ENCODE peak calls at places on chromosomes 11 and 22, in eight cellular contexts. Q is kidney, R is sigmoid colon, O is left ventricle myocardium inferior, U is cardiac muscle cell, A is MM.1S, X is pancreas, I is thoracic aorta. F is an unnamed sample.

GRCh38 chr11:90288207-90288821 is 65.5 kb upstream of the CHORDC1 start:
- DNase-seq in Q (no peak), O (no peak), X (no peak), R (no peak), U (peak), A (peak), I (no peak), F (no peak)

GRCh38 chr11:1483445-1483961 is 3.1 kb downstream of the MOB2 start:
- DNase-seq in U (no peak), R (peak), Q (peak), X (no peak), A (no peak), O (peak), I (no peak), F (no peak)

GRCh38 chr22:29032584-29032983 is 29.0 kb downstream of the C22orf31 start:
- DNase-seq in Q (no peak), I (no peak), A (no peak), U (no peak), R (no peak), O (no peak), X (peak), F (no peak)

GRCh38 chr22:37484115-37485005 is 1.8 kb downstream of the MFNG start:
- DNase-seq in X (no peak), I (no peak), O (peak), R (peak), U (no peak), A (peak), Q (peak), F (peak)

GRCh38 chr22:27962268-27963191 is 43.5 kb upstream of the PITPNB start:
- DNase-seq in O (no peak), A (no peak), I (no peak), Q (no peak), X (no peak), U (peak), R (no peak), F (no peak)

GRCh38 chr11:28459912-28460311 is 351.7 kb downstream of the METTL15 start:
- DNase-seq in A (no peak), X (no peak), Q (no peak), I (no peak), U (no peak), R (no peak), O (no peak), F (no peak)

GRCh38 chr11:74330065-74330858 is 18.8 kb upstream of the P4HA3 start:
- DNase-seq in Q (no peak), R (no peak), X (no peak), I (no peak), A (no peak), U (peak), O (no peak), F (no peak)

GRCh38 chr11:6124245-6124644 is 16.8 kb downstream of the OR56B4 start:
- DNase-seq in X (no peak), Q (no peak), U (no peak), A (no peak), R (no peak), O (no peak), I (no peak), F (no peak)

GRCh38 chr11:63490551-63491239 is at the start of gene PLAAT5:
- DNase-seq in O (peak), A (no peak), X (no peak), U (peak), I (no peak), R (peak), Q (peak), F (peak)

GRCh38 chr11:48105096-48105990 is 111.3 kb upstream of the OR4B1 start:
- DNase-seq in U (no peak), I (no peak), Q (no peak), X (no peak), R (no peak), O (no peak), A (no peak), F (no peak)

GRCh38 chr11:83933008-83933407 is 646.8 kb upstream of the CCDC90B start:
- DNase-seq in X (no peak), I (no peak), R (no peak), Q (no peak), U (no peak), O (no peak), A (no peak), F (no peak)

GRCh38 chr11:45803981-45804805 is 756 bp upstream of the SLC35C1 start:
- DNase-seq in X (peak), I (peak), Q (peak), A (peak), U (peak), O (peak), R (peak), F (peak)

GRCh38 chr11:128341280-128341679 is 246.1 kb downstream of the ETS1 start:
- DNase-seq in U (peak), O (no peak), A (no peak), Q (no peak), I (no peak), X (no peak), R (no peak), F (no peak)

GRCh38 chr11:91513734-91514133 is 710.9 kb upstream of the FAT3 start:
- DNase-seq in Q (no peak), I (no peak), R (no peak), U (no peak), X (no peak), O (no peak), A (no peak), F (no peak)

GRCh38 chr11:44793350-44794090 is 66.8 kb downstream of the TSPAN18 start:
- DNase-seq in U (peak), R (no peak), A (no peak), I (no peak), Q (no peak), X (no peak), O (no peak), F (no peak)

GRCh38 chr11:76641905-76642304 is 28.6 kb downstream of the LRRC32 start:
- DNase-seq in Q (no peak), U (no peak), O (no peak), I (no peak), R (peak), X (no peak), A (no peak), F (no peak)

GRCh38 chr11:118084247-118084646 is 2.5 kb downstream of the SMIM35 start:
- DNase-seq in U (peak), O (no peak), Q (no peak), I (no peak), A (peak), R (no peak), X (no peak), F (no peak)

GRCh38 chr11:103789957-103790356 is 246.5 kb upstream of the DDI1 start:
- DNase-seq in O (no peak), U (peak), A (no peak), R (no peak), X (no peak), Q (no peak), I (no peak), F (no peak)

GRCh38 chr11:120211522-120212258 is 858 bp downstream of the OAF start:
- DNase-seq in U (no peak), A (no peak), X (no peak), O (no peak), I (no peak), Q (no peak), R (no peak), F (no peak)

GRCh38 chr11:59053387-59053786 is 32.7 kb upstream of the GLYATL1B start:
- DNase-seq in Q (peak), I (no peak), X (peak), A (peak), U (peak), O (peak), R (peak), F (peak)

GRCh38 chr11:62671272-62671603 is 235 bp upstream of the UQCC3 start:
- DNase-seq in R (no peak), I (no peak), U (no peak), A (no peak), O (no peak), X (no peak), Q (no peak), F (no peak)

GRCh38 chr11:128893578-128894295 is 2.6 kb downstream of the KCNJ5 start:
- DNase-seq in O (no peak), U (no peak), Q (no peak), R (peak), I (no peak), A (peak), X (no peak), F (no peak)

GRCh38 chr11:44775366-44776356 is 48.9 kb downstream of the TSPAN18 start:
- DNase-seq in A (peak), I (no peak), U (peak), O (peak), R (peak), Q (no peak), X (peak), F (no peak)

GRCh38 chr22:23305922-23306374 is 125.6 kb downstream of the BCR start:
- DNase-seq in O (peak), A (no peak), R (peak), I (peak), Q (peak), X (no peak), U (peak), F (peak)

GRCh38 chr11:657691-658126 is 20.6 kb downstream of the DRD4 start:
- DNase-seq in U (no peak), R (no peak), A (no peak), X (no peak), O (no peak), Q (no peak), I (no peak), F (no peak)

GRCh38 chr11:44632466-44633123 is 67.1 kb downstream of the CD82 start:
- DNase-seq in R (peak), O (no peak), A (no peak), X (peak), U (peak), I (no peak), Q (no peak), F (peak)

GRCh38 chr22:29370556-29370955 is 17.8 kb downstream of the AP1B1 start:
- DNase-seq in U (no peak), O (no peak), Q (no peak), X (no peak), R (no peak), A (peak), I (no peak), F (no peak)

GRCh38 chr11:92306966-92307504 is 82.4 kb downstream of the FAT3 start:
- DNase-seq in X (no peak), A (no peak), U (no peak), R (no peak), Q (no peak), O (no peak), I (no peak), F (no peak)

GRCh38 chr22:26545385-26545784 is 33.1 kb upstream of the TFIP11 start:
- DNase-seq in O (no peak), R (no peak), I (no peak), A (no peak), X (no peak), Q (no peak), U (no peak), F (no peak)

GRCh38 chr22:41140365-41140957 is 48.1 kb downstream of the EP300 start:
- DNase-seq in X (no peak), I (no peak), U (no peak), A (no peak), R (no peak), Q (no peak), O (no peak), F (peak)

GRCh38 chr11:128503231-128503991 is 83.9 kb downstream of the ETS1 start:
- DNase-seq in I (no peak), Q (no peak), O (no peak), A (no peak), X (no peak), R (no peak), U (peak), F (no peak)

DNA sequence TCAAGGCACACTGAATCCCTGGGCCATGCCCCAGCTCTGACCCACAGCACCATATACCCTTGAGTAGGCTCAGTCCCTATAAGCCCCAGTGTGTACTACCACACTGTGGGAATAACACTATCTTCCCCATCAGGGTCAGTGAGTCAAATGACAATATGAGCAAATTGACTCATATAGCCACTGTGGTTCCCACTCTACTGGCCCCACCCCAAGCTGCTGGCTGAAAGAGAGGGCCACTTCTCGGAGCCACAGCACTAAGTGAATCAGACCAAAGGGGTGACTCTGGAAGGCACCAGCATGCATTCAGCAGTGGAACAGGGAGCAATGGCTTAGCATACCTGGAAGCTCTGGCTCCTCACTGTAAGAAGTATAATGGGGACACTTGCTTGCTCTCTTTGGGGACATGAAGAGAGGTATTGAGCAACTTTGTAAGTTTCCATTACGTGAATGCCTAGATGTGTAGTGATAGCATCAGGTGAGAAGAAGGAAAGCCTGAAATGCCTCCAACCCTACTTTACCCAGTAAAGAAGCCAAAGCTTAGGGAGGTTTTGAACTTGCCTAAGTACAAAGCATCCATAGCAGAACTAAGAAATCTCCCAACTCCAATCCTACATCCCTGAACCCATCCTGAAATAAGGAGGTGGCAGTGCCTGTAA is 13.5 kb downstream of the CD59 start:
- DNase-seq in A (no peak), R (no peak), U (peak), Q (no peak), I (no peak), X (no peak), O (no peak), F (no peak)
- H3K4me3 ChIP-seq in A (no peak), R (no peak), U (no peak), Q (no peak), I (no peak), X (no peak), O (peak), F (no peak)

GRCh38 chr11:130160460-130161090 is 993 bp downstream of the ST14 start:
- DNase-seq in I (no peak), O (no peak), X (no peak), A (peak), Q (no peak), U (no peak), R (no peak), F (no peak)

GRCh38 chr11:130161441-130161840 is 1.9 kb downstream of the ST14 start:
- DNase-seq in I (no peak), Q (no peak), O (no peak), R (no peak), A (no peak), X (no peak), U (no peak), F (no peak)

GRCh38 chr11:130159139-130159538 is 443 bp upstream of the ST14 start:
- DNase-seq in A (no peak), I (no peak), R (no peak), Q (no peak), U (no peak), O (no peak), X (no peak), F (no peak)

GRCh38 chr11:130157840-130158239 is 1.7 kb upstream of the ST14 start:
- DNase-seq in R (no peak), I (no peak), A (no peak), U (no peak), O (no peak), Q (no peak), X (no peak), F (no peak)

DNA sequence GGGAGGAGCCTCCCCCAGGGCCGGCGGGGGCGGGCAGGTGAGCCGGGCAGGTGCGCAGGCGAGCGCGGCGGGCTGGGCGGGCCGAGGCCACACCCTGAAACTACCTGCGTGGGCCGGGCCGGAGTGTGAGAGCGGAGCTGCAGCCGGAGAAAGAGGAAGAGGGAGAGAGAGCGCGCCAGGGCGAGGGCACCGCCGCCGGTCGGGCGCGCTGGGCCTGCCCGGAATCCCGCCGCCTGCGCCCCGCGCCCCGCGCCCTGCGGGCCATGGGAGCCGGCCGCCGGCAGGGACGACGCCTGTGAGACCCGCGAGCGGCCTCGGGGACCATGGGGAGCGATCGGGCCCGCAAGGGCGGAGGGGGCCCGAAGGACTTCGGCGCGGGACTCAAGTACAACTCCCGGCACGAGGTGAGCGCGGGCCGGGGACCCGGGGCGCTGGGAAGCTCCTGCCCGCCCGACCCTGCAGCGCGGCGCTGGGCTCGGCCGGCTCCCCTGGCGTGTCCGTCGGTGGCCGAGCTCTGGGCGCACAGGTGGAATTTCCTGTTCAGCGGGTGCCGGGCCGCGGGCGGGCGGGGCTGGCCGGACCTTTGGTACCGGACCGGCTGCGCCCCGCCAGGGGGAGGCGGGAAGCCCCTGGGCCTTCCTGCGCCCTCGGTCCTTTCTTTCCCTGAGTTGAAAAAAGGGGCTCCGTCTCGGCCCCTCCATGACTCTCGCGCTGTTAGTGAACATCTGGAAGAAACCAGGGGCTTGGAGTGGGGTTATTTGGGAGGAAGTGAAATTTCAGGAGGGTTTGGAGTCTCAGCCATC is at the start of gene ST14:
- DNase-seq in O (no peak), I (no peak), Q (peak), R (no peak), U (no peak), X (peak), A (peak), F (peak)
- H3K27ac ChIP-seq in O (no peak), I (no peak), Q (peak), R (no peak), U (no peak), X (peak), A (peak), F (no peak)

DNA sequence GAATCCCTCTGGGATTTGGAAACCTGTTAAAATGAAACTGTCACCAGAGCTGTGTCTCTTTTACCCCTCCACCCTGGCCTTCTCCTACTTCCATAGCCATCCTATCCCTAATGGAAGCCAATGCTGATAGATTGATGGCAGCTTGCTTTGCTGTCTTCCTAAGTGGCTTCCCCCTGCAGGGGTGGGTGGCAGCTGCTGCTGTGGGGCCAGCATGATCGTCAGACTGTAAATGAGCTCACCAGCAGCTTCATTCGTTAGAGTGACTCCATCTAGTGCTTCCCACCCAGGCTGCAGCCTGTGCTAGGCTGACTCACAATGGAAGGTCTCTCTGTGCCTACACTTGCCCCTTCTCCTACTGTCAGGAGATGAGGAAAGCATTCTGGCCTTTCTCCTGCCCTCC is 311.0 kb downstream of the BUD13 start:
- DNase-seq in X (no peak), R (no peak), I (no peak), A (no peak), Q (no peak), U (no peak), O (no peak), F (peak)
- TF ChIP-seq CTCF in X (no peak), R (no peak), I (no peak), A (no peak), Q (no peak), U (no peak), O (no peak), F (no peak)

DNA sequence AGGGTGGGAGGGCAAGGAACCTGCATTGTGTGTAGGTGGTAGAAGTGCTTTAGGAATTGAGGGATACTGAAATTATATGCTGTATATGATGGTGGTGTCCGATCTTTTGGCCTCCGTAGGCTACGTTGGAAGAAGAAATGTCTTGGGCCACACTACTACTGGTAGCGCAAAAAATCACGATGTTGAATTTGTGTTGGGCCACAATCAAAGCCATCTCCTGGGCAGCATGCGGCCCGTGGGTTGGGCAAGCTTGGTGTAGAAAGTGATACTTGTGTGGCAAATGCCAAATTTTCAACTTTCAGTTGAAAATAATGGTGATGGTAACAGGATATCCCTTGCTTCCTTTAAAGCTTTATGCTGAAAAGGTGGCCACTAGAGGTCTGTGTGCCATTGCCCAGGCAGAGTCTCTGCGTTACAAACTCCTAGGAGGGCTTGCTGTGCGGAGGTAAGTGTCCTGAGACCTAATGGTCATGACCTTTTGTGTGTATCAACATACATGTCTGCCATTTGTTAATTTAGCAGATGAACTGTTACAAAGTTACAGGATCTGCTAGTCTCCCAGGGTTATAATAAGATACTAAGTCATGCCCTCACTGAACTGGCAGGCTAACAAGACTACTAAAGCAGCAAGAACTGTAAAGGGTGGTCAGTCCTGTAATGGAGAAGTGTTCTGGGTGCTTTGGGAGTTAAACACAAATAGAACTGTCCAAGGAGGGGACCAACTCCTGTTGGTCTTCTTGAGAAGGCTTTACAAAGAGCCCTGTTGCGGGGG is 2.9 kb downstream of the RPS3 start:
- DNase-seq in O (no peak), U (no peak), X (no peak), Q (no peak), R (no peak), I (no peak), A (peak), F (peak)
- H3K4me3 ChIP-seq in O (no peak), U (no peak), X (peak), Q (no peak), R (no peak), I (no peak), A (peak), F (no peak)

DNA sequence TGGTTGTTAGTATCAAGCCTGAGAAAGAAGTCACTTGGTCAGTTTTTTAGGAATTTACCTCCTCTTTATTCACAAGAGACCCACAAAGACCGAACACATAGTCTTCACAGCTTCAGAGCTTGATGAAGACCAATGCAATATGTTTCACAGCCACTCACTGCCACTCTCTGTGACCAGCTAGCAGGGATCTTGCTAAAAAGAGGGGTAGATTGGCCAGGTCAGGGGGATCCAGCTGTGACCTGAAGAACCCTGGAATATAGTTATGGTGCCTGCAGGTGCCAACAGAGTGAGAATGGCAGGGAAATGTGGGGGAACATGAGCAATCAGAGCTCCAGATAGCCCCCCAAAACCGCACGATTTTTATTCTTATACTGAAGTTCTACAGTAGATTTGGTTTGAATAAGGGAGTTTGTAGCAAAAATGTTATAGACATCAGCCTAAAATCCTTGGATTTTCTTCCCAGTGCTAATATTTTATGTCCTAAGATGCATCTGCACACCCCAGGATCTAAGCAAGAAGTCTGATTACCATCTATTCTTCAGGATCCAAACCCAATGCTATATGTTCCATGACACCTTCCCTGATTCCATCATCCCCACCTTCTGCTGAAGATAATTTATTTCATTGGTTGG is 8.7 kb downstream of the POU2AF1 start:
- DNase-seq in R (no peak), I (no peak), A (no peak), U (no peak), Q (no peak), X (no peak), O (no peak), F (no peak)
- H3K27ac ChIP-seq in R (no peak), I (no peak), A (peak), U (no peak), Q (no peak), X (peak), O (no peak), F (no peak)

GRCh38 chr11:24637520-24637919 is 140.7 kb downstream of the LUZP2 start:
- DNase-seq in Q (no peak), A (no peak), I (no peak), X (no peak), O (no peak), R (no peak), U (no peak), F (no peak)
- TF ChIP-seq CTCF in Q (no peak), A (no peak), I (no peak), X (no peak), O (no peak), R (no peak), U (no peak), F (no peak)